ENCODE peak calls at places on chromosomes 4 and X, in five cellular contexts. D is aorta, P is mucosa of descending colon, B is heart left ventricle, A is MM.1S. W is an unnamed sample. For H3K4me1 and H3K36me3, the result is how much of the 10 kb centered on the place peaks cover.

GRCh38 chr4:65508169-65508568 is 162.1 kb downstream of the EPHA5 start:
- DNase-seq in B (no peak), A (no peak), D (no peak), P (no peak), W (no peak)

GRCh38 chrX:66622209-66622608 is 16.7 kb downstream of the EDA2R start:
- DNase-seq in A (no peak), D (no peak), P (no peak), B (no peak), W (no peak)

GRCh38 chr4:138614462-138615142 is 372.5 kb upstream of the SLC7A11 start:
- DNase-seq in A (no peak), B (no peak), P (no peak), D (no peak), W (no peak)

GRCh38 chrX:41589634-41590270 is 99.0 kb upstream of the GPR34 start:
- DNase-seq in D (no peak), B (no peak), A (no peak), P (no peak), W (no peak)

GRCh38 chrX:48083212-48083611 is 11.8 kb upstream of the ZNF630 start:
- DNase-seq in B (no peak), A (peak), D (no peak), P (no peak), W (peak)

GRCh38 chr4:137226900-137227299 is 305.4 kb downstream of the PCDH18 start:
- DNase-seq in D (no peak), A (peak), P (no peak), B (no peak), W (no peak)

GRCh38 chr4:112514079-112514448 is 1.9 kb downstream of the NEUROG2 start:
- DNase-seq in D (no peak), B (no peak), A (peak), P (no peak), W (no peak)

GRCh38 chr4:148240241-148240640 is 202.0 kb downstream of the NR3C2 start:
- DNase-seq in D (no peak), B (no peak), P (no peak), A (no peak), W (no peak)

GRCh38 chr4:17773125-17773698 is 8.2 kb downstream of the FAM184B start:
- DNase-seq in A (peak), B (no peak), D (no peak), P (no peak), W (no peak)

GRCh38 chrX:39158801-39159657 is 357.8 kb downstream of the MID1IP1 start:
- DNase-seq in D (no peak), B (no peak), P (no peak), A (peak), W (no peak)

GRCh38 chr4:108772402-108772801 is 9.5 kb upstream of the ETNPPL start:
- DNase-seq in P (no peak), D (no peak), B (peak), A (no peak), W (no peak)

GRCh38 chr4:125849869-125850268 is 535.1 kb downstream of the FAT4 start:
- DNase-seq in P (no peak), D (no peak), B (no peak), A (no peak), W (no peak)

GRCh38 chr4:140130677-140131076 is 23.3 kb downstream of the MAML3 start:
- DNase-seq in P (no peak), A (no peak), B (no peak), D (no peak), W (no peak)

GRCh38 chr4:79663157-79663556 is 255.1 kb upstream of the GK2 start:
- DNase-seq in B (no peak), D (no peak), P (no peak), A (no peak), W (no peak)

GRCh38 chr4:110631582-110632505 is 9.0 kb upstream of the PITX2 start:
- DNase-seq in B (peak), A (peak), D (peak), P (peak), W (peak)
- H3K4me1 ChIP-seq in B (under half), A (under half), D (under half), P (under half), W (under half)

GRCh38 chr4:150115851-150116250 is 37.6 kb downstream of the DCLK2 start:
- DNase-seq in B (no peak), A (no peak), P (no peak), D (no peak), W (no peak)
- H3K36me3 ChIP-seq in B (under half), A (under half), P (under half), D (under half), W (under half)

DNA sequence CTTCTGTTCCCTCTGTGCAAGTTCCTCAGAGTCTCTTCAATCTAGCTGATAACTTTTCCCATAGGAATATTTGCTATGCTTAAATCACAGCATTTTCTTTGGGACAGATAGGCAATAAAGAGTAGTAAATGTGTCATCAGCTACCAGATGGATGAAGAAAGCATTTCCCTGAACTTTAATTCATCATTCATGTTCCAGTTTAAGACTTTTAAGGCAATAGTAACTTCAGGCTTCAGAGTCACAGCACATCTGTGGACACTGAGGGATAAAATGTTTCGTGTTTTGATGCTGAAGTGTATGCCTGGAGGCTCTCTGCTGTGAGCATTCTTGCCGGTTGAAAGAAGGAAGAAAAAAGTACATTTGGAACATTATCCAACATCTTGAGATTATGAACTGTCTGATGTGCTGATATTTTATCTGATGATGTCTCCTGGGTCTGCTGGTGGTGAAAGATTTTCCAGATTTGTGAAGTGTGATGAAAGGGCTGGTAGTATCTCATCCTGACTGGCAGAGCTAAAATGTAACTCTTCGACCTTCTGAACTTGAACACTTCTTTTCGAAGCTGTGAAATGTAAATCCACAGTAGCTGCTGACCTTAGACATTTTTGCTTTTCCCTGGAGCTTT is 133.7 kb downstream of the DCLK2 start:
- DNase-seq in D (no peak), A (no peak), B (no peak), P (no peak), W (no peak)
- H3K4me3 ChIP-seq in D (no peak), A (no peak), B (no peak), P (no peak), W (no peak)

GRCh38 chr4:76610751-76611150 is 175.7 kb downstream of the SHROOM3 start:
- DNase-seq in B (no peak), A (no peak), D (no peak), P (no peak), W (no peak)
- H3K4me1 ChIP-seq in B (under half), A (under half), D (under half), P (half or more), W (half or more)

W was measured in tibial artery.